ENCODE peak calls at places on chromosomes 7 and 10, in four cellular contexts. X is AG04450, L is SK-N-SH, O is left ventricle myocardium inferior. W is an unnamed sample. For H3K27me3, the result is how much of the 10 kb centered on the place peaks cover.

GRCh38 chr7:34900891-34901493 is 136.3 kb downstream of the DPY19L1 start:
- DNase-seq in O (peak), L (peak), X (no peak), W (no peak)

GRCh38 chr7:124033093-124033806 is 383 bp upstream of the TMEM229A start:
- DNase-seq in X (no peak), O (peak), L (peak), W (no peak)

GRCh38 chr10:72416661-72417060 is 61.9 kb upstream of the DNAJB12 start:
- DNase-seq in L (no peak), O (no peak), X (no peak), W (no peak)

GRCh38 chr10:22712959-22713852 is 1.2 kb downstream of the PIP4K2A start:
- DNase-seq in O (no peak), L (peak), X (no peak), W (peak)

GRCh38 chr7:29336851-29337627 is 142.5 kb downstream of the CHN2 start:
- DNase-seq in X (no peak), L (no peak), O (no peak), W (peak)

GRCh38 chr7:27695096-27695495 is 32.4 kb upstream of the HIBADH start:
- DNase-seq in L (no peak), O (no peak), X (peak), W (no peak)

GRCh38 chr10:125494631-125495239 is 188.2 kb downstream of the TEX36 start:
- DNase-seq in L (no peak), X (no peak), O (no peak), W (no peak)

GRCh38 chr7:139566075-139566474 is 42.6 kb downstream of the CLEC2L start:
- DNase-seq in O (no peak), L (no peak), X (no peak), W (no peak)

GRCh38 chr7:14936530-14936929 is 34.0 kb upstream of the DGKB start:
- DNase-seq in O (no peak), X (no peak), L (no peak), W (peak)

GRCh38 chr10:104273291-104273690 is 4.3 kb downstream of the GSTO2 start:
- DNase-seq in X (no peak), L (no peak), O (no peak), W (no peak)

GRCh38 chr7:47847207-47847606 is 101.1 kb downstream of the PKD1L1 start:
- DNase-seq in L (no peak), O (no peak), X (no peak), W (no peak)

GRCh38 chr10:16944081-16944922 is 127.1 kb upstream of the RSU1 start:
- DNase-seq in L (peak), O (no peak), X (peak), W (no peak)

GRCh38 chr7:36148422-36149065 is 4.5 kb upstream of the EEPD1 start:
- DNase-seq in X (no peak), O (no peak), L (no peak), W (no peak)

GRCh38 chr10:119650692-119651513 is at the start of gene BAG3:
- DNase-seq in L (peak), X (peak), O (peak), W (peak)

GRCh38 chr7:83782628-83783027 is 133.7 kb upstream of the SEMA3E start:
- DNase-seq in O (no peak), X (no peak), L (no peak), W (no peak)

GRCh38 chr7:45182856-45183710 is 25.5 kb downstream of the RAMP3 start:
- DNase-seq in L (no peak), X (no peak), O (no peak), W (no peak)

GRCh38 chr10:131253931-131254865 is 57.3 kb downstream of the TCERG1L start:
- DNase-seq in X (no peak), O (no peak), L (no peak), W (no peak)

GRCh38 chr10:3471927-3472704 is 299.5 kb upstream of the PITRM1 start:
- DNase-seq in X (no peak), L (no peak), O (no peak), W (no peak)

GRCh38 chr7:18128846-18129245 is 101.2 kb upstream of the PRPS1L1 start:
- DNase-seq in O (no peak), X (no peak), L (no peak), W (no peak)

GRCh38 chr10:16856567-16856966 is 39.3 kb upstream of the RSU1 start:
- DNase-seq in O (no peak), X (no peak), L (peak), W (no peak)

GRCh38 chr7:114830952-114831351 is 90.9 kb upstream of the MDFIC start:
- DNase-seq in X (no peak), L (no peak), O (no peak), W (no peak)

GRCh38 chr7:130151591-130152269 is 53.5 kb downstream of the TMEM209 start:
- DNase-seq in X (no peak), L (no peak), O (no peak), W (no peak)

GRCh38 chr10:96642973-96643372 is 56.2 kb upstream of the TM9SF3 start:
- DNase-seq in X (no peak), O (peak), L (peak), W (peak)

GRCh38 chr7:152520861-152521302 is 85.1 kb upstream of the KMT2C start:
- DNase-seq in X (no peak), L (no peak), O (no peak), W (no peak)

GRCh38 chr7:50317697-50318640 is 13.5 kb downstream of the IKZF1 start:
- DNase-seq in O (no peak), X (no peak), L (no peak), W (no peak)

GRCh38 chr10:34993782-34994181 is 96.4 kb downstream of the CUL2 start:
- DNase-seq in X (no peak), O (no peak), L (no peak), W (no peak)

GRCh38 chr7:121080913-121081326 is 92.4 kb downstream of the CPED1 start:
- DNase-seq in O (no peak), L (no peak), X (no peak), W (no peak)

GRCh38 chr7:158611541-158611940 is 23.9 kb upstream of the PTPRN2 start:
- DNase-seq in L (no peak), O (no peak), X (no peak), W (no peak)

GRCh38 chr10:114295393-114295792 is 56.3 kb downstream of the VWA2 start:
- DNase-seq in L (no peak), O (no peak), X (no peak), W (no peak)

GRCh38 chr7:134480730-134481129 is 21.8 kb upstream of the AKR1B1 start:
- DNase-seq in L (no peak), X (no peak), O (no peak), W (no peak)

GRCh38 chr7:120274482-120274881 is 1.5 kb downstream of the KCND2 start:
- DNase-seq in L (peak), O (no peak), X (no peak), W (no peak)

GRCh38 chr7:47283497-47284131 is 298.3 kb downstream of the TNS3 start:
- DNase-seq in X (no peak), O (no peak), L (no peak), W (peak)

GRCh38 chr7:5218564-5219360 is 28.7 kb downstream of the WIPI2 start:
- DNase-seq in O (no peak), X (no peak), L (no peak), W (no peak)

GRCh38 chr7:30941582-30942310 is 22.0 kb upstream of the GHRHR start:
- DNase-seq in X (no peak), L (no peak), O (no peak), W (peak)

GRCh38 chr7:150927954-150928340 is 50.2 kb downstream of the KCNH2 start:
- DNase-seq in X (no peak), L (no peak), O (no peak), W (no peak)

GRCh38 chr10:99748823-99749451 is 16.9 kb downstream of the CUTC start:
- DNase-seq in O (no peak), L (no peak), X (no peak), W (no peak)

GRCh38 chr7:73734619-73735525 is 3.7 kb downstream of the ABHD11 start:
- DNase-seq in X (no peak), O (peak), L (peak), W (peak)

GRCh38 chr10:43216931-43217562 is 49.8 kb downstream of the RASGEF1A start:
- DNase-seq in L (no peak), X (no peak), O (peak), W (no peak)

GRCh38 chr10:73648252-73648651 is 7.0 kb upstream of the MYOZ1 start:
- DNase-seq in L (peak), X (no peak), O (peak), W (no peak)

GRCh38 chr10:132409667-132410028 is 12.6 kb downstream of the PWWP2B start:
- DNase-seq in O (no peak), L (no peak), X (no peak), W (no peak)
- H3K4me3 ChIP-seq in O (no peak), L (no peak), X (no peak), W (no peak)

DNA sequence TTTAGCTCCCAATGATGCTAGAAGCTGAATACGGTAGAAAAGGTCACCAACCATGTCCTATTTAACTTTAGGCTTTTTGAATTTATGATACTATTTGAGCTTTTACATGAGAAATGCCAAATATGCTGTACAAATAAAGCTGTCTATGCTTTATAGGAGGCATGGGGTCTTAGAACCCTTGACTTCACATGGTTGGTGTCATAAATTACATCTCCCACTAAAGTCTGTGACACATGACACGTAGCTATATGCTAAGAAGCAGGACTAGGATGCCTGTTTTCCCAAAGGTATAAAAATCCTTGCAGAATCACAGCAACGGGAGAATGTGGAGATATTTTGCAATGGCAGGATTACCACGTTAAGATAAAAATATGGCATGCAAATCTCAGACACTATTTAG is 960.4 kb downstream of the PCDH15 start:
- DNase-seq in O (no peak), X (no peak), L (no peak), W (no peak)
- TF ChIP-seq CTCF in O (no peak), X (no peak), L (no peak), W (no peak)

DNA sequence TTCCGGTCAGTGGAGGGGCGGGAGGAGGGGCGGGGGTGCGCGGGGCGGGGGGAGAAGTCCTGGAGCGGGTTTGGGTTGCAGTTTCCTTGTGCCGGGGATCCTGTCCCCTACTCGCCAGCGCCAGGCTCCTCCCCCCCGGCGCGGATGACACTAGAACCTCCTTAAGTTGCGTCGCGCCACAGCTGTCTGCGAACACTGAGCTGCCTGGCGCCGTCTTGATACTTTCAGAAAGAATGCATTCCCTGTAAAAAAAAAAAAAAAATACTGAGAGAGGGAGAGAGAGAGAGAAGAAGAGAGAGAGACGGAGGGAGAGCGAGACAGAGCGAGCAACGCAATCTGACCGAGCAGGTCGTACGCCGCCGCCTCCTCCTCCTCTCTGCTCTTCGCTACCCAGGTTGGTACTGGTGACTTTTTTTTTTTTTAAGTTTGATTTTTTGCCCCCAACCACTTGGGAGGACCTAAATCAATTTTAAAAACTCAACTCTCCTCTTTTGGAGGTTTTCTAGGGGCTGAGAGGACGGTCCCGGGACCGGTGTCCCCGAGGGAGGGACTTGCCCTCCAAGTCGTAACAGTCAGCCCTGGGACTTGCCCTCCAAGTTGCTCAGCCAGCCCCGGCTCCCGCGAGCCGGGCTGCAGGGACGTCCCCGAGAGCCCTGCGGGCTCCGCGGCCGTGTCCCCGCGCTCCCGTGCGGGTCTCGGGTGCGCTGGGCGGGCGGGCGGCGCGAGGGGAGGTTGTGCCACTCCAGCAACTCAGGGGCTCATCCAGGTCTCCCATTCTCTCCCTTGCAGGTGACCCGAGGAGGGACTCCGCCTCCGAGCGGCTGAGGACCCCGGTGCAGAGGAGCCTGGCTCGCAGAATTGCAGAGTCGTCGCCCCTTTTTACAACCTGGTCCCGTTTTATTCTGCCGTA is at the start of gene GATA3:
- DNase-seq in L (peak), O (peak), X (no peak), W (peak)
- H3K27me3 ChIP-seq in L (under half), O (half or more), X (half or more), W (under half)

GRCh38 chr7:100372694-100373093 is 593 bp upstream of the PILRA start:
- DNase-seq in O (no peak), L (no peak), X (no peak), W (no peak)

GRCh38 chr7:100380180-100380579 is 6.9 kb downstream of the PILRA start:
- DNase-seq in X (no peak), L (no peak), O (no peak), W (no peak)

GRCh38 chr7:100373261-100373831 is at the start of gene PILRA:
- DNase-seq in L (no peak), X (no peak), O (peak), W (no peak)

GRCh38 chr7:100374601-100375000 is 1.3 kb downstream of the PILRA start:
- DNase-seq in X (no peak), L (no peak), O (no peak), W (no peak)

GRCh38 chr7:100378114-100378760 is 5.0 kb downstream of the PILRA start:
- DNase-seq in O (no peak), L (no peak), X (no peak), W (no peak)
- H3K4me3 ChIP-seq in O (no peak), L (no peak), X (no peak), W (no peak)

GRCh38 chr7:101625076-101625914 is 3.8 kb downstream of the MYL10 start:
- DNase-seq in X (no peak), O (no peak), L (no peak), W (no peak)
- TF ChIP-seq CTCF in X (peak), O (no peak), L (no peak), W (no peak)